ENCODE peak calls at places on chromosome 21, in ten cellular contexts. One of them, this sample, is unnamed.

GRCh38 chr21:34845521-34846213 is 176.9 kb downstream of the CLIC6 start:
- DNase-seq in IMR-90: peak; percentile 90
- DNase-seq in AG04450: peak; percentile 51
- DNase-seq in CD4-positive, CD25-positive, alpha-beta regulatory T cell: peak; percentile 58
- DNase-seq in suprapubic skin: peak; percentile 74
- DNase-seq in osteoblast: peak; percentile 88
- DNase-seq in pancreas: no peak
- DNase-seq in H7: no peak
- DNase-seq in colonic mucosa: peak; percentile 65
- DNase-seq in body of pancreas: peak; percentile 28
- DNase-seq in this sample: no peak

GRCh38 chr21:36550761-36551160 is 70.8 kb upstream of the CLDN14 start:
- DNase-seq in body of pancreas: no peak
- DNase-seq in H7: no peak
- DNase-seq in osteoblast: no peak
- DNase-seq in AG04450: no peak
- DNase-seq in colonic mucosa: no peak
- DNase-seq in CD4-positive, CD25-positive, alpha-beta regulatory T cell: no peak
- DNase-seq in suprapubic skin: no peak
- DNase-seq in IMR-90: peak; percentile 23
- DNase-seq in pancreas: no peak
- DNase-seq in this sample: no peak

GRCh38 chr21:26887241-26887640 is 42.0 kb upstream of the ADAMTS1 start:
- DNase-seq in H7: no peak
- DNase-seq in AG04450: no peak
- DNase-seq in suprapubic skin: no peak
- DNase-seq in pancreas: no peak
- DNase-seq in osteoblast: no peak
- DNase-seq in body of pancreas: no peak
- DNase-seq in CD4-positive, CD25-positive, alpha-beta regulatory T cell: no peak
- DNase-seq in colonic mucosa: no peak
- DNase-seq in IMR-90: peak; percentile 15
- DNase-seq in this sample: peak; percentile 24

GRCh38 chr21:14762734-14763694 is 216.9 kb upstream of the SAMSN1 start:
- DNase-seq in IMR-90: no peak
- DNase-seq in body of pancreas: no peak
- DNase-seq in pancreas: no peak
- DNase-seq in H7: no peak
- DNase-seq in AG04450: no peak
- DNase-seq in CD4-positive, CD25-positive, alpha-beta regulatory T cell: peak; percentile 9
- DNase-seq in colonic mucosa: no peak
- DNase-seq in osteoblast: no peak
- DNase-seq in suprapubic skin: no peak
- DNase-seq in this sample: no peak

GRCh38 chr21:17988038-17988437 is 168.9 kb upstream of the C21orf91 start:
- DNase-seq in CD4-positive, CD25-positive, alpha-beta regulatory T cell: no peak
- DNase-seq in suprapubic skin: no peak
- DNase-seq in IMR-90: no peak
- DNase-seq in pancreas: no peak
- DNase-seq in body of pancreas: no peak
- DNase-seq in osteoblast: no peak
- DNase-seq in H7: no peak
- DNase-seq in AG04450: no peak
- DNase-seq in colonic mucosa: no peak
- DNase-seq in this sample: no peak

GRCh38 chr21:41630249-41630648 is 122.3 kb upstream of the TMPRSS2 start:
- DNase-seq in pancreas: no peak
- DNase-seq in IMR-90: peak; percentile 100
- DNase-seq in AG04450: peak; percentile 89
- DNase-seq in CD4-positive, CD25-positive, alpha-beta regulatory T cell: no peak
- DNase-seq in suprapubic skin: no peak
- DNase-seq in body of pancreas: no peak
- DNase-seq in colonic mucosa: peak; percentile 73
- DNase-seq in osteoblast: peak; percentile 97
- DNase-seq in H7: no peak
- DNase-seq in this sample: peak; percentile 97

GRCh38 chr21:25500598-25500997 is 106.7 kb downstream of the MRPL39 start:
- DNase-seq in H7: no peak
- DNase-seq in CD4-positive, CD25-positive, alpha-beta regulatory T cell: no peak
- DNase-seq in AG04450: no peak
- DNase-seq in pancreas: no peak
- DNase-seq in IMR-90: no peak
- DNase-seq in colonic mucosa: no peak
- DNase-seq in body of pancreas: no peak
- DNase-seq in osteoblast: no peak
- DNase-seq in suprapubic skin: no peak
- DNase-seq in this sample: no peak

GRCh38 chr21:34736116-34736870 is 67.5 kb downstream of the CLIC6 start:
- DNase-seq in AG04450: no peak
- DNase-seq in colonic mucosa: no peak
- DNase-seq in osteoblast: no peak
- DNase-seq in CD4-positive, CD25-positive, alpha-beta regulatory T cell: no peak
- DNase-seq in suprapubic skin: no peak
- DNase-seq in IMR-90: peak; percentile 44
- DNase-seq in body of pancreas: no peak
- DNase-seq in H7: no peak
- DNase-seq in pancreas: no peak
- DNase-seq in this sample: no peak

DNA sequence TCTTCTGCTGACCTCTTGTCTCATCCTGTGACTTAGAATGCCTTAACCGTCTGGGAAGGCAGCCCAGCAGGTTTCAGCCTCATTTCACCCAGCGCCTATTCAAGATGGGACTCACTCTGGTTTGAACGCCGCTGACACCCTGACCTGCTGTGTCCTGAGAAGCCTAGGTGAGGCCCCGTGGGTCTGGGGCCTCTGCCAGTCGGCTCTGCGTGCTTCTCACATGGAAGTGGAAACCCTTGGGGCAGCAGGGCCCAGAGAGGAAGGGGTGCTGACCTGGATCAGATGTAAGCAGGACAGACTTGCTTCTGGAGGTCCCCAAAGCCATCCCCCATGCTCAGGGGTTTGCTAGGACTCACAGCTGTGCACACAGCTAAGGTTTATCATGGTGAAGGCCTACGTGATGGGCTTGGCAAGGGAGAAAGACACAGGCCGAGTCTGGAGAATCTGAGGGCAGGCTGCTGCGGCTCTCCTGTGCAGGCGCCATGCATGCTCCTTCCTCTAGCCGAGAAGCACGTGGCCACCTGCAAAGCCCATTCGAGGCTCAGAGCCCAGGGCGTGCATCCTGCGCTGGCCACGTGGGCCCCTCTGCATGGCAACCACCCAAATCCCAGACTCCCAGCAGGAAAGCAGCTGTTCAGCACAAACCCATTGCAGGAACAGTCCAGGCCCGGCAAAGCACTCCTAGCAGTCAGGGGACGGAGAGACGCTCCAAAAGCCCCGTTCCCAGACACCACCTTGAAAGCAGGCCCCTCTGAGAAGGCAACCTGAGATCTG is 3.8 kb downstream of the TRPM2 start:
- DNase-seq in AG04450: no peak
- DNase-seq in colonic mucosa: no peak
- DNase-seq in IMR-90: no peak
- DNase-seq in suprapubic skin: no peak
- DNase-seq in osteoblast: peak; percentile 52
- DNase-seq in CD4-positive, CD25-positive, alpha-beta regulatory T cell: no peak
- DNase-seq in H7: peak; percentile 20
- DNase-seq in pancreas: no peak
- DNase-seq in body of pancreas: no peak
- DNase-seq in this sample: no peak
- H3K4me3 ChIP-seq in AG04450: no peak overlapping the region
- H3K4me3 ChIP-seq in colonic mucosa: no peak overlapping the region
- H3K4me3 ChIP-seq in IMR-90: no peak overlapping the region
- H3K4me3 ChIP-seq in suprapubic skin: no peak overlapping the region
- H3K4me3 ChIP-seq in osteoblast: no peak overlapping the region
- H3K4me3 ChIP-seq in CD4-positive, CD25-positive, alpha-beta regulatory T cell: no peak overlapping the region
- H3K4me3 ChIP-seq in H7: no peak overlapping the region
- H3K4me3 ChIP-seq in pancreas: no peak overlapping the region
- H3K4me3 ChIP-seq in body of pancreas: no peak overlapping the region
- H3K4me3 ChIP-seq in this sample: no peak overlapping the region

GRCh38 chr21:33032434-33033047 is 6.8 kb downstream of the OLIG2 start:
- DNase-seq in IMR-90: no peak
- DNase-seq in colonic mucosa: no peak
- DNase-seq in CD4-positive, CD25-positive, alpha-beta regulatory T cell: no peak
- DNase-seq in pancreas: no peak
- DNase-seq in body of pancreas: no peak
- DNase-seq in AG04450: no peak
- DNase-seq in H7: peak; percentile 54
- DNase-seq in osteoblast: peak; percentile 78
- DNase-seq in suprapubic skin: no peak
- DNase-seq in this sample: no peak

GRCh38 chr21:33029975-33030461 is 4.3 kb downstream of the OLIG2 start:
- DNase-seq in pancreas: no peak
- DNase-seq in body of pancreas: no peak
- DNase-seq in suprapubic skin: no peak
- DNase-seq in AG04450: no peak
- DNase-seq in IMR-90: no peak
- DNase-seq in osteoblast: peak; percentile 76
- DNase-seq in colonic mucosa: no peak
- DNase-seq in CD4-positive, CD25-positive, alpha-beta regulatory T cell: no peak
- DNase-seq in H7: peak; percentile 53
- DNase-seq in this sample: no peak

GRCh38 chr21:33031562-33031961 is 5.8 kb downstream of the OLIG2 start:
- DNase-seq in CD4-positive, CD25-positive, alpha-beta regulatory T cell: no peak
- DNase-seq in colonic mucosa: no peak
- DNase-seq in body of pancreas: no peak
- DNase-seq in H7: no peak
- DNase-seq in suprapubic skin: no peak
- DNase-seq in AG04450: no peak
- DNase-seq in pancreas: no peak
- DNase-seq in IMR-90: no peak
- DNase-seq in osteoblast: peak; percentile 69
- DNase-seq in this sample: no peak

GRCh38 chr21:33030633-33031032 is 4.9 kb downstream of the OLIG2 start:
- DNase-seq in H7: no peak
- DNase-seq in IMR-90: no peak
- DNase-seq in body of pancreas: no peak
- DNase-seq in AG04450: no peak
- DNase-seq in suprapubic skin: no peak
- DNase-seq in osteoblast: peak; percentile 79
- DNase-seq in CD4-positive, CD25-positive, alpha-beta regulatory T cell: no peak
- DNase-seq in pancreas: no peak
- DNase-seq in colonic mucosa: no peak
- DNase-seq in this sample: no peak

GRCh38 chr21:33031152-33031551 is 5.4 kb downstream of the OLIG2 start:
- DNase-seq in body of pancreas: no peak
- DNase-seq in osteoblast: no peak
- DNase-seq in CD4-positive, CD25-positive, alpha-beta regulatory T cell: no peak
- DNase-seq in IMR-90: no peak
- DNase-seq in pancreas: no peak
- DNase-seq in AG04450: no peak
- DNase-seq in H7: no peak
- DNase-seq in colonic mucosa: no peak
- DNase-seq in suprapubic skin: no peak
- DNase-seq in this sample: no peak
- H3K27me3 ChIP-seq in body of pancreas: no peaks in the 10 kb centered on the region
- H3K27me3 ChIP-seq in osteoblast: peaks cover 86% of the 10 kb centered on the region
- H3K27me3 ChIP-seq in CD4-positive, CD25-positive, alpha-beta regulatory T cell: peaks cover 14% of the 10 kb centered on the region
- H3K27me3 ChIP-seq in IMR-90: peaks cover 86% of the 10 kb centered on the region
- H3K27me3 ChIP-seq in pancreas: no peaks in the 10 kb centered on the region
- H3K27me3 ChIP-seq in AG04450: peaks cover 82% of the 10 kb centered on the region
- H3K27me3 ChIP-seq in H7: peaks cover 95% of the 10 kb centered on the region
- H3K27me3 ChIP-seq in colonic mucosa: peaks cover 70% of the 10 kb centered on the region
- H3K27me3 ChIP-seq in suprapubic skin: peaks cover 98% of the 10 kb centered on the region
- H3K27me3 ChIP-seq in this sample: peaks cover 60% of the 10 kb centered on the region

DNA sequence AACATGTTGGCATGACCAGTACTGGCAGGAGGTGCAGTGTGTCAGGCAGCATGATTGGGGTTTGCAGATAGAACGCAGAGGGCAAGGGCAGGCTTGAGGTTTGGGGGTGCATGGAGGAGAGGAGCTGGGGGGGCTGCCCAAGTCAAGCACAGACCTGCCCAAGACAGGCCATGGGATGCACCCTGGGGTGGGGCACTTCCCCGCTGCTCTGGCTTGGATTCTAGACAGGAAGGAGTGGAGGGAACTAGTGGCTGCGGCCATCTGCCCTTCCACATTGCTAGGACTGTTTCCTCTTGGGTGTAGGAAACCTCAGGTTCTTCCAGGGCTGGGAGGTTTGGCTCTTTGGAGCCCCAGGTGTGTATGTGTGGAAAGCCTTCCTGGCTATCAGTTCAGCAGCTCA is 3.0 kb downstream of the PDXK start:
- DNase-seq in pancreas: no peak
- DNase-seq in AG04450: no peak
- DNase-seq in suprapubic skin: no peak
- DNase-seq in H7: no peak
- DNase-seq in osteoblast: peak; percentile 22
- DNase-seq in colonic mucosa: no peak
- DNase-seq in body of pancreas: no peak
- DNase-seq in IMR-90: no peak
- DNase-seq in CD4-positive, CD25-positive, alpha-beta regulatory T cell: no peak
- DNase-seq in this sample: no peak
- H3K4me3 ChIP-seq in pancreas: no peak overlapping the region
- H3K4me3 ChIP-seq in AG04450: no peak overlapping the region
- H3K4me3 ChIP-seq in suprapubic skin: peak overlapping the region; percentile 86
- H3K4me3 ChIP-seq in H7: no peak overlapping the region
- H3K4me3 ChIP-seq in osteoblast: no peak overlapping the region
- H3K4me3 ChIP-seq in colonic mucosa: no peak overlapping the region
- H3K4me3 ChIP-seq in body of pancreas: no peak overlapping the region
- H3K4me3 ChIP-seq in IMR-90: no peak overlapping the region
- H3K4me3 ChIP-seq in CD4-positive, CD25-positive, alpha-beta regulatory T cell: no peak overlapping the region
- H3K4me3 ChIP-seq in this sample: no peak overlapping the region

GRCh38 chr21:44726803-44727202 is 15.4 kb upstream of the TSPEAR start:
- DNase-seq in IMR-90: no peak
- DNase-seq in osteoblast: peak; percentile 37
- DNase-seq in pancreas: no peak
- DNase-seq in AG04450: no peak
- DNase-seq in CD4-positive, CD25-positive, alpha-beta regulatory T cell: no peak
- DNase-seq in colonic mucosa: no peak
- DNase-seq in H7: peak; percentile 46
- DNase-seq in body of pancreas: no peak
- DNase-seq in suprapubic skin: peak; percentile 74
- DNase-seq in this sample: no peak

GRCh38 chr21:44722701-44723100 is 11.3 kb upstream of the TSPEAR start:
- DNase-seq in AG04450: no peak
- DNase-seq in suprapubic skin: peak; percentile 45
- DNase-seq in CD4-positive, CD25-positive, alpha-beta regulatory T cell: no peak
- DNase-seq in colonic mucosa: no peak
- DNase-seq in osteoblast: no peak
- DNase-seq in body of pancreas: no peak
- DNase-seq in H7: peak; percentile 56
- DNase-seq in IMR-90: no peak
- DNase-seq in pancreas: no peak
- DNase-seq in this sample: no peak

GRCh38 chr21:44723177-44724131 is 12.1 kb upstream of the TSPEAR start:
- DNase-seq in AG04450: no peak
- DNase-seq in pancreas: peak; percentile 51
- DNase-seq in IMR-90: no peak
- DNase-seq in CD4-positive, CD25-positive, alpha-beta regulatory T cell: peak; percentile 10
- DNase-seq in body of pancreas: no peak
- DNase-seq in H7: peak; percentile 86
- DNase-seq in suprapubic skin: peak; percentile 69
- DNase-seq in colonic mucosa: no peak
- DNase-seq in osteoblast: peak; percentile 84
- DNase-seq in this sample: no peak

GRCh38 chr21:44724926-44725325 is 13.6 kb upstream of the TSPEAR start:
- DNase-seq in AG04450: no peak
- DNase-seq in pancreas: no peak
- DNase-seq in osteoblast: no peak
- DNase-seq in suprapubic skin: peak; percentile 50
- DNase-seq in IMR-90: no peak
- DNase-seq in colonic mucosa: no peak
- DNase-seq in body of pancreas: no peak
- DNase-seq in CD4-positive, CD25-positive, alpha-beta regulatory T cell: no peak
- DNase-seq in H7: peak; percentile 25
- DNase-seq in this sample: no peak

DNA sequence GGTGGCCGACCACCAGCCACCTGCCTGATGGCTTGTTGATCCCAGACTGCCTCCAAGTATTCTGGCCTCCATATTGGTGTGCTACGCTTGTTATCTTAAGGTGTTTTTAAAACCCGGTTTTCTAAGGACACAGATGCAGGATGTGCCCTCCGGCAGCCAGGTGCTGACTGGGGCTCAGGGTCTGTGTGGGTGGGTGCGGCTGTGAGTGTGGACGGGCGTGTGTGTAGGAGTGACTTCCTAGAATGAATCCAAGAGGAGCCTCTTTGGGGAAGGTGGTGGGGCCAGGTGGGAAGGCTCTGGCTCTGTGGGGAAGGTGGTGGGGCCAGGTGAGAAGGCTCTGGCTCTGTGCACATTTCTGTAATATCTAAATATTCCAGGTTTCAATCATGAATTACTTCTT is 12.8 kb upstream of the TSPEAR start:
- DNase-seq in H7: no peak
- DNase-seq in CD4-positive, CD25-positive, alpha-beta regulatory T cell: no peak
- DNase-seq in body of pancreas: no peak
- DNase-seq in colonic mucosa: no peak
- DNase-seq in pancreas: no peak
- DNase-seq in osteoblast: no peak
- DNase-seq in IMR-90: no peak
- DNase-seq in AG04450: no peak
- DNase-seq in suprapubic skin: peak; percentile 67
- DNase-seq in this sample: no peak
- H3K27me3 ChIP-seq in H7: peaks cover 19% of the 10 kb centered on the region
- H3K27me3 ChIP-seq in CD4-positive, CD25-positive, alpha-beta regulatory T cell: peaks cover 13% of the 10 kb centered on the region
- H3K27me3 ChIP-seq in body of pancreas: no peaks in the 10 kb centered on the region
- H3K27me3 ChIP-seq in colonic mucosa: peaks cover 19% of the 10 kb centered on the region
- H3K27me3 ChIP-seq in pancreas: no peaks in the 10 kb centered on the region
- H3K27me3 ChIP-seq in osteoblast: peaks cover 25% of the 10 kb centered on the region
- H3K27me3 ChIP-seq in IMR-90: peaks cover 38% of the 10 kb centered on the region
- H3K27me3 ChIP-seq in AG04450: peaks cover 39% of the 10 kb centered on the region
- H3K27me3 ChIP-seq in suprapubic skin: peaks cover 65% of the 10 kb centered on the region
- H3K27me3 ChIP-seq in this sample: peaks cover 10% of the 10 kb centered on the region